ENCODE peak calls at places on chromosomes 4 and X, in nine cellular contexts. One of them, this sample, is unnamed.
A peak's percentile ranks its signal among the peaks of the same experiment; 100 is the strongest.

GRCh38 chr4:132003593-132003992 is 1145.5 kb upstream of the PCDH10 start:
- DNase-seq in neural progenitor cell: peak; percentile 45
- DNase-seq in uterus: no peak
- DNase-seq in CD8-positive, alpha-beta T cell: no peak
- DNase-seq in cardiac muscle cell: no peak
- DNase-seq in retinal pigment epithelial cell: peak; percentile 76
- DNase-seq in astrocyte of the spinal cord: no peak
- DNase-seq in GM23248: no peak
- DNase-seq in CD4-positive, CD25-positive, alpha-beta regulatory T cell: no peak
- DNase-seq in this sample: no peak

GRCh38 chrX:75278991-75279390 is 5.1 kb downstream of the UPRT start:
- DNase-seq in uterus: no peak
- DNase-seq in cardiac muscle cell: no peak
- DNase-seq in CD4-positive, CD25-positive, alpha-beta regulatory T cell: no peak
- DNase-seq in astrocyte of the spinal cord: peak; percentile 21
- DNase-seq in GM23248: no peak
- DNase-seq in neural progenitor cell: no peak
- DNase-seq in retinal pigment epithelial cell: no peak
- DNase-seq in CD8-positive, alpha-beta T cell: no peak
- DNase-seq in this sample: peak; percentile 11

GRCh38 chrX:16786791-16787735 is 797 bp downstream of the TXLNG start:
- DNase-seq in neural progenitor cell: peak; percentile 73
- DNase-seq in CD4-positive, CD25-positive, alpha-beta regulatory T cell: peak; percentile 48
- DNase-seq in GM23248: peak; percentile 53
- DNase-seq in uterus: peak; percentile 38
- DNase-seq in astrocyte of the spinal cord: no peak
- DNase-seq in CD8-positive, alpha-beta T cell: peak; percentile 68
- DNase-seq in retinal pigment epithelial cell: no peak
- DNase-seq in cardiac muscle cell: peak; percentile 30
- DNase-seq in this sample: peak; percentile 82

GRCh38 chr4:58209576-58209975 is 1099.4 kb upstream of the IGFBP7 start:
- DNase-seq in retinal pigment epithelial cell: peak; percentile 5
- DNase-seq in cardiac muscle cell: no peak
- DNase-seq in CD8-positive, alpha-beta T cell: no peak
- DNase-seq in GM23248: no peak
- DNase-seq in neural progenitor cell: peak; percentile 62
- DNase-seq in uterus: no peak
- DNase-seq in CD4-positive, CD25-positive, alpha-beta regulatory T cell: no peak
- DNase-seq in astrocyte of the spinal cord: no peak
- DNase-seq in this sample: no peak

GRCh38 chr4:121176082-121176706 is 12.1 kb upstream of the TNIP3 start:
- DNase-seq in cardiac muscle cell: no peak
- DNase-seq in GM23248: no peak
- DNase-seq in uterus: no peak
- DNase-seq in CD4-positive, CD25-positive, alpha-beta regulatory T cell: no peak
- DNase-seq in astrocyte of the spinal cord: no peak
- DNase-seq in retinal pigment epithelial cell: no peak
- DNase-seq in neural progenitor cell: no peak
- DNase-seq in CD8-positive, alpha-beta T cell: no peak
- DNase-seq in this sample: no peak

GRCh38 chr4:159271857-159272256 is 169.0 kb downstream of the RAPGEF2 start:
- DNase-seq in uterus: no peak
- DNase-seq in retinal pigment epithelial cell: no peak
- DNase-seq in astrocyte of the spinal cord: no peak
- DNase-seq in CD4-positive, CD25-positive, alpha-beta regulatory T cell: no peak
- DNase-seq in cardiac muscle cell: no peak
- DNase-seq in CD8-positive, alpha-beta T cell: no peak
- DNase-seq in GM23248: no peak
- DNase-seq in neural progenitor cell: no peak
- DNase-seq in this sample: no peak

GRCh38 chr4:106583567-106583966 is 215.0 kb upstream of the GIMD1 start:
- DNase-seq in neural progenitor cell: no peak
- DNase-seq in cardiac muscle cell: no peak
- DNase-seq in astrocyte of the spinal cord: peak; percentile 95
- DNase-seq in CD8-positive, alpha-beta T cell: no peak
- DNase-seq in retinal pigment epithelial cell: peak; percentile 29
- DNase-seq in uterus: no peak
- DNase-seq in GM23248: peak; percentile 95
- DNase-seq in CD4-positive, CD25-positive, alpha-beta regulatory T cell: no peak
- DNase-seq in this sample: no peak

GRCh38 chrX:118756111-118756510 is 28.7 kb downstream of the IL13RA1 start:
- DNase-seq in cardiac muscle cell: no peak
- DNase-seq in neural progenitor cell: no peak
- DNase-seq in CD8-positive, alpha-beta T cell: no peak
- DNase-seq in astrocyte of the spinal cord: no peak
- DNase-seq in CD4-positive, CD25-positive, alpha-beta regulatory T cell: no peak
- DNase-seq in uterus: no peak
- DNase-seq in retinal pigment epithelial cell: no peak
- DNase-seq in GM23248: peak; percentile 47
- DNase-seq in this sample: no peak

GRCh38 chr4:118865091-118865708 is 23.5 kb upstream of the SYNPO2 start:
- DNase-seq in neural progenitor cell: peak; percentile 73
- DNase-seq in uterus: no peak
- DNase-seq in CD4-positive, CD25-positive, alpha-beta regulatory T cell: peak; percentile 37
- DNase-seq in retinal pigment epithelial cell: no peak
- DNase-seq in cardiac muscle cell: peak; percentile 71
- DNase-seq in GM23248: peak; percentile 71
- DNase-seq in astrocyte of the spinal cord: peak; percentile 64
- DNase-seq in CD8-positive, alpha-beta T cell: no peak
- DNase-seq in this sample: peak; percentile 48

GRCh38 chr4:73847507-73848182 is 5.5 kb upstream of the PF4V1 start:
- DNase-seq in CD8-positive, alpha-beta T cell: no peak
- DNase-seq in neural progenitor cell: no peak
- DNase-seq in astrocyte of the spinal cord: no peak
- DNase-seq in uterus: no peak
- DNase-seq in CD4-positive, CD25-positive, alpha-beta regulatory T cell: no peak
- DNase-seq in retinal pigment epithelial cell: no peak
- DNase-seq in GM23248: no peak
- DNase-seq in cardiac muscle cell: no peak
- DNase-seq in this sample: no peak

GRCh38 chr4:169757575-169758184 is at the start of gene HPF1:
- DNase-seq in retinal pigment epithelial cell: no peak
- DNase-seq in cardiac muscle cell: peak; percentile 98
- DNase-seq in neural progenitor cell: peak; percentile 99
- DNase-seq in GM23248: peak; percentile 95
- DNase-seq in uterus: peak; percentile 96
- DNase-seq in CD4-positive, CD25-positive, alpha-beta regulatory T cell: peak; percentile 95
- DNase-seq in astrocyte of the spinal cord: peak; percentile 87
- DNase-seq in CD8-positive, alpha-beta T cell: peak; percentile 95
- DNase-seq in this sample: peak; percentile 96

GRCh38 chr4:145756244-145756643 is 76.3 kb downstream of the C4orf51 start:
- DNase-seq in CD4-positive, CD25-positive, alpha-beta regulatory T cell: no peak
- DNase-seq in uterus: no peak
- DNase-seq in neural progenitor cell: no peak
- DNase-seq in astrocyte of the spinal cord: no peak
- DNase-seq in cardiac muscle cell: no peak
- DNase-seq in GM23248: no peak
- DNase-seq in retinal pigment epithelial cell: no peak
- DNase-seq in CD8-positive, alpha-beta T cell: no peak
- DNase-seq in this sample: no peak
- H3K4me3 ChIP-seq in CD4-positive, CD25-positive, alpha-beta regulatory T cell: no peak overlapping the region
- H3K4me3 ChIP-seq in uterus: no peak overlapping the region
- H3K4me3 ChIP-seq in neural progenitor cell: no peak overlapping the region
- H3K4me3 ChIP-seq in astrocyte of the spinal cord: no peak overlapping the region
- H3K4me3 ChIP-seq in cardiac muscle cell: no peak overlapping the region
- H3K4me3 ChIP-seq in GM23248: no peak overlapping the region
- H3K4me3 ChIP-seq in retinal pigment epithelial cell: no peak overlapping the region
- H3K4me3 ChIP-seq in CD8-positive, alpha-beta T cell: no peak overlapping the region
- H3K4me3 ChIP-seq in this sample: no peak overlapping the region

GRCh38 chr4:110619401-110620247 is 3.3 kb downstream of the PITX2 start:
- DNase-seq in cardiac muscle cell: peak; percentile 39
- DNase-seq in retinal pigment epithelial cell: no peak
- DNase-seq in GM23248: no peak
- DNase-seq in CD8-positive, alpha-beta T cell: no peak
- DNase-seq in astrocyte of the spinal cord: no peak
- DNase-seq in CD4-positive, CD25-positive, alpha-beta regulatory T cell: no peak
- DNase-seq in uterus: no peak
- DNase-seq in neural progenitor cell: peak; percentile 76
- DNase-seq in this sample: peak; percentile 74

GRCh38 chr4:110621328-110621812 is 1.5 kb downstream of the PITX2 start:
- DNase-seq in astrocyte of the spinal cord: no peak
- DNase-seq in retinal pigment epithelial cell: no peak
- DNase-seq in GM23248: no peak
- DNase-seq in CD4-positive, CD25-positive, alpha-beta regulatory T cell: no peak
- DNase-seq in cardiac muscle cell: no peak
- DNase-seq in uterus: no peak
- DNase-seq in neural progenitor cell: no peak
- DNase-seq in CD8-positive, alpha-beta T cell: no peak
- DNase-seq in this sample: peak; percentile 62

GRCh38 chr4:110619001-110619350 is 3.9 kb downstream of the PITX2 start:
- DNase-seq in uterus: no peak
- DNase-seq in retinal pigment epithelial cell: no peak
- DNase-seq in neural progenitor cell: no peak
- DNase-seq in CD4-positive, CD25-positive, alpha-beta regulatory T cell: no peak
- DNase-seq in cardiac muscle cell: no peak
- DNase-seq in CD8-positive, alpha-beta T cell: no peak
- DNase-seq in astrocyte of the spinal cord: no peak
- DNase-seq in GM23248: no peak
- DNase-seq in this sample: no peak

GRCh38 chr4:110621839-110622751 is 782 bp downstream of the PITX2 start:
- DNase-seq in cardiac muscle cell: no peak
- DNase-seq in uterus: no peak
- DNase-seq in CD8-positive, alpha-beta T cell: no peak
- DNase-seq in GM23248: no peak
- DNase-seq in retinal pigment epithelial cell: no peak
- DNase-seq in CD4-positive, CD25-positive, alpha-beta regulatory T cell: no peak
- DNase-seq in astrocyte of the spinal cord: no peak
- DNase-seq in neural progenitor cell: peak; percentile 63
- DNase-seq in this sample: peak; percentile 73

DNA sequence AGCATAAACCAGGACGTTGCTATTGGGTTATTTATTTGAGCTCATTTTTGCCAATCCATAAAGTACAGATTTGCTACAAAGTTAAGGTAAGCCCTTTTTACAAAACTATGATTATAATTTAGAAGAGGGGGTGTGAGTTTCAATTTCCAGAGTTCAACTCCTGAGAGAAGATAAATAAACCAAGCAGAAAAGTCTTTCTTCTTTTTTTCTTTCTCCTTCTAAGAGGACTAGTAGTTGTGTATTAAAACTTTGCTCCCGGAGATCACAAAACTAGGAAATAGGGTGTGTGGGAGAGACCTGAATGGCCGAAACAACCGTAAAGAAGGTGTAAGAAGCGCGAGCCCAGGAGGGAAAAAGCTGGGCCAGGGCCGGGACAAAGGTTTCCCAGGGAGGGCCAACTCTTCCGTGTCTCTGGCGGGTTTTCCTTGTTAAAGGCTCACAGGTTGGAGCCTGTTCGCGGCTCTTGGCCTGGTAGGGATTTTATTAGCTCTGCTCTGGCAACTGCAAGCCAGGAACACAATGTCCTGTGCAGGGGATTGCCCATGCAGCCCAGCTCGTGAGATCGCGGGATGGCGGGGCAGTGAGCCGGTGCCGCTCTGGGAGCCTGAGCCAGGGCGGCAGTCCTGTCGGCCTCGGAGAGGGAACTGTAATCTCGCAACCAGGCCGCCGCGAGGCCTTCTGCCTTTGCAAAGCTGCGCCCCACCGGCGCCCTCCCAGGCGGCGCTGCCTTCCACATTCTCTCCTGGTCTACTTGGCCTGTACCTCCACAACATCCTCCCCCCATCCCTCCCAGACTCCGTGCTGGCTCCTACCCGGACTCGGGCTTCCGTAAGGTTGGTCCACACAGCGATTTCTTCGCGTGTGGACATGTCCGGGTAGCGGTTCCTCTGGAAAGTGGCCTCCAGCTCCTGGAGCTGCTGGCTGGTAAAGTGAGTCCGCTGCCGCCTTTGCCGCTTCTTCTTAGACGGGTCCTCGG is 2.2 kb downstream of the PITX2 start:
- DNase-seq in CD8-positive, alpha-beta T cell: no peak
- DNase-seq in retinal pigment epithelial cell: no peak
- DNase-seq in astrocyte of the spinal cord: no peak
- DNase-seq in GM23248: no peak
- DNase-seq in uterus: no peak
- DNase-seq in neural progenitor cell: peak; percentile 93
- DNase-seq in CD4-positive, CD25-positive, alpha-beta regulatory T cell: peak; percentile 27
- DNase-seq in cardiac muscle cell: peak; percentile 82
- DNase-seq in this sample: peak; percentile 88
- H3K4me3 ChIP-seq in CD8-positive, alpha-beta T cell: no peak overlapping the region
- H3K4me3 ChIP-seq in retinal pigment epithelial cell: no peak overlapping the region
- H3K4me3 ChIP-seq in astrocyte of the spinal cord: no peak overlapping the region
- H3K4me3 ChIP-seq in GM23248: no peak overlapping the region
- H3K4me3 ChIP-seq in uterus: no peak overlapping the region
- H3K4me3 ChIP-seq in neural progenitor cell: peak overlapping the region; percentile 53
- H3K4me3 ChIP-seq in CD4-positive, CD25-positive, alpha-beta regulatory T cell: no peak overlapping the region
- H3K4me3 ChIP-seq in cardiac muscle cell: peak overlapping the region; percentile 14
- H3K4me3 ChIP-seq in this sample: peak overlapping the region; percentile 76

GRCh38 chr4:69832326-69833030 is 27.5 kb downstream of the SULT1E1 start:
- DNase-seq in astrocyte of the spinal cord: no peak
- DNase-seq in CD8-positive, alpha-beta T cell: no peak
- DNase-seq in CD4-positive, CD25-positive, alpha-beta regulatory T cell: no peak
- DNase-seq in neural progenitor cell: no peak
- DNase-seq in uterus: no peak
- DNase-seq in cardiac muscle cell: no peak
- DNase-seq in GM23248: no peak
- DNase-seq in retinal pigment epithelial cell: no peak
- DNase-seq in this sample: no peak
- H3K4me3 ChIP-seq in astrocyte of the spinal cord: no peak overlapping the region
- H3K4me3 ChIP-seq in CD8-positive, alpha-beta T cell: no peak overlapping the region
- H3K4me3 ChIP-seq in CD4-positive, CD25-positive, alpha-beta regulatory T cell: no peak overlapping the region
- H3K4me3 ChIP-seq in neural progenitor cell: no peak overlapping the region
- H3K4me3 ChIP-seq in uterus: no peak overlapping the region
- H3K4me3 ChIP-seq in cardiac muscle cell: no peak overlapping the region
- H3K4me3 ChIP-seq in GM23248: no peak overlapping the region
- H3K4me3 ChIP-seq in retinal pigment epithelial cell: no peak overlapping the region
- H3K4me3 ChIP-seq in this sample: no peak overlapping the region

GRCh38 chrX:51395474-51395806 is 62.8 kb downstream of the NUDT10 start:
- DNase-seq in CD4-positive, CD25-positive, alpha-beta regulatory T cell: no peak
- DNase-seq in neural progenitor cell: no peak
- DNase-seq in CD8-positive, alpha-beta T cell: no peak
- DNase-seq in GM23248: no peak
- DNase-seq in cardiac muscle cell: no peak
- DNase-seq in astrocyte of the spinal cord: no peak
- DNase-seq in retinal pigment epithelial cell: no peak
- DNase-seq in uterus: no peak
- DNase-seq in this sample: no peak

DNA sequence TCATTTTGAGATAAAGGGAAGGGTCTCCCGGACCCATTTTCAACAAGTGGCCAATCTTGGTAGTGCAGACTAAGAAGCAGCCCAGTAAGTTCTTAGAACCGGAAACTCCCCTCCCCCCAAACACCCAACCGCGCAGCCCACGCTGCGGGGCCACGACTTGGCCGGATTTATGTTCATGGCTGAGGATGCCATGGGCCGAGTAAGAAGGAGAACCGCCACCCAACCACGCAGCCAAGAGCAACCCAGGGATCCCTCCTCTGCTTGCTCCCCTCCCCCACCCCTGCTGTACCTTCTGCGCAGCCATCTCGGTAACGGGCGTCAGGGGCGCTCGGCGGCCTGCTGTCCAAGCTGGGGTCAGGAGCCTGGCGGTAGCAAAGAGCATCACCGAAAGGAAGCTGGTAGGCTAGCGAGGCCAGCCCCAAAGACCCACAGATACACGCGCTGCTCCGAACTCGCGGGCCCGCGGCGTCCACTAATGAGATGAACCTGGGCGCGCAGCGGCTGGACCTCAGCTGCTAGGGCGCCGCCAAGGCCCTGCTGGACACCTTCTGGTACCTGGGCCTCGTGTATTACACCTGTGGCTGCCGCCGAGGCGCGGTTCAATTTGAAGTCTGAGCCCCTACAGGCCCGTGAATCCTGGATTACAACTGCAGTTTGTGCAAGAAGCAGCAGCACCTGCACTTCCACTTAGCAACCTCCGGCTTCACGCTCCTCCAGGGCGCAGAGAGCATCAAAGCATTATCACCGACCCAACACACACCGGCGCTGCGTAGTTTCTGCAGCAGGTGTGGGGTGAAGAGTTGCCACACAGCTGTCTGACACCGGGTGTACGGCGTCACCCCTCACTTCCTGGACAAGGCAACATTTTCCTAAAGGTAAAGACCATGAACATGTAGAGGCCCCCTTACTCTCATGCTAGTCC is 63.4 kb downstream of the NUDT10 start:
- DNase-seq in CD8-positive, alpha-beta T cell: peak; percentile 71
- DNase-seq in astrocyte of the spinal cord: no peak
- DNase-seq in retinal pigment epithelial cell: no peak
- DNase-seq in uterus: peak; percentile 34
- DNase-seq in cardiac muscle cell: peak; percentile 56
- DNase-seq in neural progenitor cell: no peak
- DNase-seq in GM23248: peak; percentile 12
- DNase-seq in CD4-positive, CD25-positive, alpha-beta regulatory T cell: peak; percentile 74
- DNase-seq in this sample: peak; percentile 63
- H3K4me3 ChIP-seq in CD8-positive, alpha-beta T cell: peak overlapping the region; percentile 85
- H3K4me3 ChIP-seq in astrocyte of the spinal cord: peak overlapping the region; percentile 27
- H3K4me3 ChIP-seq in retinal pigment epithelial cell: peak overlapping the region; percentile 57
- H3K4me3 ChIP-seq in uterus: peak overlapping the region; percentile 40
- H3K4me3 ChIP-seq in cardiac muscle cell: peak overlapping the region; percentile 15
- H3K4me3 ChIP-seq in neural progenitor cell: no peak overlapping the region
- H3K4me3 ChIP-seq in GM23248: no peak overlapping the region
- H3K4me3 ChIP-seq in CD4-positive, CD25-positive, alpha-beta regulatory T cell: peak overlapping the region; percentile 81
- H3K4me3 ChIP-seq in this sample: peak overlapping the region; percentile 32